ENCODE peak calls at places on chromosomes 16 and 17, in five cellular contexts. D, V, U, Y and O are unnamed samples.

GRCh38 chr16:70252355-70252988 is 732 bp upstream of the EXOSC6 start:
- DNase-seq in Y (no peak), D (peak; percentile 27), V (no peak), U (no peak), O (no peak)

GRCh38 chr16:9115277-9115676 is 23.8 kb downstream of the HAPSTR1 start:
- DNase-seq in Y (no peak), U (peak; percentile 82), V (no peak), D (no peak), O (peak; percentile 7)

GRCh38 chr17:28521296-28522085 is 15.3 kb downstream of the FOXN1 start:
- DNase-seq in U (no peak), D (no peak), Y (no peak), V (no peak), O (no peak)

GRCh38 chr16:66342294-66342900 is 24.1 kb upstream of the CDH5 start:
- DNase-seq in V (no peak), D (no peak), Y (no peak), U (no peak), O (no peak)

GRCh38 chr17:78300962-78301820 is 58.7 kb downstream of the SOCS3 start:
- DNase-seq in U (peak; percentile 66), V (no peak), D (no peak), Y (no peak), O (no peak)

GRCh38 chr17:2090804-2091534 is 36.1 kb downstream of the HIC1 start:
- DNase-seq in D (no peak), Y (peak; percentile 80), V (no peak), U (peak; percentile 71), O (no peak)

GRCh38 chr17:28675980-28676379 is 14.0 kb downstream of the SUPT6H start:
- DNase-seq in Y (no peak), U (peak; percentile 49), V (no peak), D (no peak), O (no peak)

GRCh38 chr17:71801301-71801700 is 319.5 kb upstream of the SOX9 start:
- DNase-seq in Y (no peak), V (no peak), U (no peak), D (no peak), O (no peak)

GRCh38 chr17:50844117-50844700 is 8.8 kb downstream of the WFIKKN2 start:
- DNase-seq in D (no peak), V (no peak), Y (no peak), U (no peak), O (no peak)

GRCh38 chr16:65822148-65822547 is 544.3 kb upstream of the CDH5 start:
- DNase-seq in Y (no peak), D (no peak), U (no peak), V (no peak), O (no peak)

GRCh38 chr16:29811896-29812665 is at the start of gene PRRT2:
- DNase-seq in Y (peak; percentile 81), U (no peak), V (no peak), D (peak; percentile 70), O (no peak)

GRCh38 chr16:80924372-80924978 is 82.2 kb downstream of the CMC2 start:
- DNase-seq in U (no peak), Y (no peak), V (peak; percentile 80), D (peak; percentile 37), O (no peak)

GRCh38 chr16:82094942-82095540 is 60.0 kb downstream of the HSD17B2 start:
- DNase-seq in V (no peak), U (no peak), Y (no peak), D (no peak), O (no peak)

GRCh38 chr16:88804552-88805339 is 1.2 kb downstream of the CDT1 start:
- DNase-seq in D (no peak), Y (no peak), V (no peak), U (peak; percentile 45), O (no peak)

GRCh38 chr16:23155445-23156049 is 6.3 kb upstream of the USP31 start:
- DNase-seq in Y (no peak), D (no peak), U (no peak), V (peak; percentile 44), O (no peak)

GRCh38 chr17:61063528-61063927 is 336.1 kb upstream of the TBX2 start:
- DNase-seq in V (no peak), D (no peak), U (no peak), Y (no peak), O (no peak)

GRCh38 chr16:48559462-48560211 is 50.3 kb downstream of the N4BP1 start:
- DNase-seq in V (no peak), D (no peak), Y (no peak), U (no peak), O (no peak)

GRCh38 chr17:83007504-83008475 is 71.6 kb upstream of the METRNL start:
- DNase-seq in V (no peak), U (no peak), D (no peak), Y (no peak), O (no peak)

DNA sequence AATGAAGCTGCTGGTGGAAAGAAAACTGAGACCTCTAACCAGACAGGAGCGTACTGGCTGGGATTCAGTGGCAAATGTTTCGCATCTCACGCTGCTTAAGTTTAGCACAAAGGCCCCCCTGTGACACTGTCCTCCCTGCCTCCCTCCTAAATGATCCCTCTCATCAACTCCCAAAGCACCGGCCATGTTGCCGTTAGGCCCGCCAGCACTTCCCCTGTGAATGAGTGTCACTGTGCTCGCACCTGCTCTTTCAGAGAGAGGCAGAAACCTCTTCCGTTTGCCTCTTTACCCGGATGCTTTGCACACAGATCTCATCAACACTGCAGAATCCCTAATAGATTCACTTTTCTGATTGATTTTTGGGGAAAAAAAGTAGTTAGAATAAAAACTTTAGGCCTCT is 26.5 kb downstream of the MBTPS1 start:
- DNase-seq in D (no peak), U (no peak), V (no peak), Y (no peak), O (no peak)
- H3K27ac ChIP-seq in D (no peak overlapping the region), U (no peak overlapping the region), V (no peak overlapping the region), Y (no peak overlapping the region), O (no peak overlapping the region)

GRCh38 chr16:56277040-56277439 is 85.8 kb downstream of the GNAO1 start:
- DNase-seq in D (no peak), V (no peak), Y (no peak), U (no peak), O (no peak)

GRCh38 chr16:56274369-56274768 is 83.1 kb downstream of the GNAO1 start:
- DNase-seq in D (no peak), V (no peak), Y (no peak), U (no peak), O (no peak)

GRCh38 chr16:56273615-56274014 is 82.3 kb downstream of the GNAO1 start:
- DNase-seq in V (no peak), U (no peak), Y (peak; percentile 51), D (no peak), O (no peak)

GRCh38 chr16:56275801-56276200 is 84.5 kb downstream of the GNAO1 start:
- DNase-seq in V (no peak), U (no peak), D (no peak), Y (no peak), O (no peak)

DNA sequence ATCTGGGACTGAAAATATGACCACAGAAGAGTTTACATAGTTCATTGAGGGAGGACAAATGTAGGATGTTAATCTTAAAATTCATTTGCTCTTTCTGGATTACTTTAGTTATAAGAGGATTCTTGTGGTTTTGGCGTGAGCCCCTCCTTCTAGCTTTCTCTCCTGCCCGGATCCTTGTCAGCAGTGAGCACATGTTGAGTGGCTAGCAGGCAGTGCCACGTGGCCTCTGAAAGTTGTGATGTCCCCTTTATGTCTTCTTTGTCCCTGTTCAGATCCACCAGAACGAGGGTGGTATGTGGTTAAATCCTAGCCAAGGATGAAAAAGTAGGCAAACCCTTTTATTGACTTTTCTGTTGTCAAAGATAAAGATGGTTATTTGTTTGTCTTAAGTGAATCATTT is 83.8 kb downstream of the GNAO1 start:
- DNase-seq in V (no peak), U (no peak), Y (no peak), D (no peak), O (no peak)
- H3K27ac ChIP-seq in V (no peak overlapping the region), U (no peak overlapping the region), Y (no peak overlapping the region), D (no peak overlapping the region), O (no peak overlapping the region)

GRCh38 chr16:14510581-14510938 is 119.5 kb downstream of the PARN start:
- DNase-seq in V (no peak), D (no peak), U (no peak), Y (no peak), O (no peak)
- H3K27ac ChIP-seq in V (no peak overlapping the region), D (no peak overlapping the region), U (no peak overlapping the region), Y (no peak overlapping the region), O (no peak overlapping the region)

GRCh38 chr17:4605826-4606225 is 21.5 kb downstream of the SMTNL2 start:
- DNase-seq in D (no peak), U (no peak), Y (peak; percentile 75), V (no peak), O (no peak)
- H3K27ac ChIP-seq in D (no peak overlapping the region), U (no peak overlapping the region), Y (no peak overlapping the region), V (no peak overlapping the region), O (no peak overlapping the region)

GRCh38 chr16:50533317-50533716 is 14.9 kb upstream of the NKD1 start:
- DNase-seq in D (no peak), Y (no peak), U (no peak), V (no peak), O (no peak)

GRCh38 chr16:50532576-50532975 is 15.6 kb upstream of the NKD1 start:
- DNase-seq in Y (no peak), U (no peak), D (no peak), V (no peak), O (no peak)

GRCh38 chr16:50531359-50531758 is 16.8 kb upstream of the NKD1 start:
- DNase-seq in D (no peak), V (peak; percentile 5), U (no peak), Y (no peak), O (no peak)

GRCh38 chr16:50530277-50531236 is 17.6 kb upstream of the NKD1 start:
- DNase-seq in V (peak; percentile 72), Y (no peak), U (peak; percentile 81), D (no peak), O (peak; percentile 61)

GRCh38 chr16:50531901-50532300 is 16.3 kb upstream of the NKD1 start:
- DNase-seq in V (no peak), Y (no peak), U (no peak), D (no peak), O (no peak)
- H3K27ac ChIP-seq in V (no peak overlapping the region), Y (no peak overlapping the region), U (no peak overlapping the region), D (no peak overlapping the region), O (no peak overlapping the region)

GRCh38 chr16:17340804-17341203 is 130.0 kb downstream of the XYLT1 start:
- DNase-seq in D (no peak), Y (no peak), U (no peak), V (no peak), O (no peak)
- H3K27ac ChIP-seq in D (no peak overlapping the region), Y (no peak overlapping the region), U (no peak overlapping the region), V (peak overlapping the region; percentile 45), O (no peak overlapping the region)